ENCODE peak calls at places on chromosomes 11 and 22, in nine cellular contexts. E, S, Z, V, I, N, T, B and G are unnamed samples.

GRCh38 chr11:23123766-23124165 is 263.5 kb upstream of the CCDC179 start:
- DNase-seq in V (no peak), Z (no peak), S (no peak), I (peak; percentile 6), N (no peak), E (no peak), T (no peak), B (no peak), G (peak; percentile 31)

GRCh38 chr11:71499546-71499945 is 27.5 kb upstream of the KRTAP5-7 start:
- DNase-seq in N (no peak), Z (no peak), E (no peak), I (no peak), V (no peak), B (no peak), S (no peak), T (no peak), G (no peak)

GRCh38 chr22:32855023-32855756 is 53.7 kb downstream of the TIMP3 start:
- DNase-seq in V (no peak), Z (no peak), N (no peak), I (no peak), E (no peak), S (no peak), T (no peak), B (no peak), G (no peak)

GRCh38 chr11:18013790-18014507 is 1.1 kb upstream of the SERGEF start:
- DNase-seq in S (no peak), N (peak; percentile 24), T (no peak), Z (no peak), B (no peak), V (no peak), E (no peak), I (peak; percentile 10), G (no peak)

GRCh38 chr11:7898666-7899283 is 32.3 kb downstream of the OR10A6 start:
- DNase-seq in B (no peak), T (no peak), S (no peak), E (no peak), Z (no peak), N (no peak), I (no peak), V (no peak), G (no peak)

GRCh38 chr11:44537679-44538078 is 27.8 kb upstream of the CD82 start:
- DNase-seq in I (no peak), B (no peak), Z (no peak), S (no peak), V (no peak), T (no peak), E (no peak), N (no peak), G (no peak)

GRCh38 chr11:45859661-45860140 is 12.4 kb downstream of the CRY2 start:
- DNase-seq in I (peak; percentile 99), E (no peak), S (no peak), T (peak; percentile 95), B (peak; percentile 99), N (peak; percentile 62), Z (peak; percentile 93), V (no peak), G (peak; percentile 98)

GRCh38 chr22:22748297-22748743 is 103.9 kb downstream of the GGTLC2 start:
- DNase-seq in T (peak; percentile 73), N (peak; percentile 44), E (peak; percentile 69), V (no peak), S (no peak), I (peak; percentile 68), Z (no peak), B (peak; percentile 14), G (peak; percentile 43)

GRCh38 chr11:129699711-129700304 is 115.8 kb upstream of the TMEM45B start:
- DNase-seq in E (no peak), Z (no peak), S (no peak), T (no peak), I (no peak), N (no peak), V (no peak), B (no peak), G (no peak)

GRCh38 chr11:82906236-82906635 is 4.7 kb downstream of the DDIAS start:
- DNase-seq in Z (no peak), B (no peak), V (peak; percentile 13), S (no peak), N (peak; percentile 42), E (peak; percentile 54), T (no peak), I (peak; percentile 59), G (peak; percentile 19)

GRCh38 chr11:113401718-113402117 is 14.1 kb downstream of the ANKK1 start:
- DNase-seq in S (no peak), Z (peak; percentile 80), E (no peak), V (no peak), T (peak; percentile 72), N (no peak), B (no peak), I (no peak), G (peak; percentile 1)

GRCh38 chr11:118923721-118924587 is 1.8 kb downstream of the BCL9L start:
- DNase-seq in V (no peak), E (no peak), Z (no peak), I (no peak), T (no peak), B (no peak), S (no peak), N (no peak), G (no peak)

GRCh38 chr11:102846292-102846691 is 2.9 kb upstream of the MMP3 start:
- DNase-seq in T (no peak), N (no peak), B (no peak), E (no peak), S (no peak), V (no peak), Z (no peak), I (peak; percentile 37), G (peak; percentile 27)

GRCh38 chr11:71311176-71311925 is 59.0 kb upstream of the SHANK2 start:
- DNase-seq in B (no peak), S (no peak), T (no peak), Z (no peak), V (no peak), I (no peak), N (no peak), E (no peak), G (no peak)

GRCh38 chr11:73961321-73961720 is 10.5 kb downstream of the DNAJB13 start:
- DNase-seq in N (no peak), I (peak; percentile 10), V (no peak), S (no peak), E (no peak), B (no peak), T (no peak), Z (no peak), G (peak; percentile 60)

GRCh38 chr22:43592470-43592869 is 180.7 kb downstream of the MPPED1 start:
- DNase-seq in Z (no peak), I (peak; percentile 0), S (no peak), V (no peak), N (peak; percentile 78), T (no peak), E (no peak), B (no peak), G (no peak)
- TF ChIP-seq CTCF in Z (no peak), I (peak; percentile 8), S (peak; percentile 19), V (no peak), N (peak; percentile 69), T (no peak), E (no peak), B (peak; percentile 53), G (peak; percentile 21)

DNA sequence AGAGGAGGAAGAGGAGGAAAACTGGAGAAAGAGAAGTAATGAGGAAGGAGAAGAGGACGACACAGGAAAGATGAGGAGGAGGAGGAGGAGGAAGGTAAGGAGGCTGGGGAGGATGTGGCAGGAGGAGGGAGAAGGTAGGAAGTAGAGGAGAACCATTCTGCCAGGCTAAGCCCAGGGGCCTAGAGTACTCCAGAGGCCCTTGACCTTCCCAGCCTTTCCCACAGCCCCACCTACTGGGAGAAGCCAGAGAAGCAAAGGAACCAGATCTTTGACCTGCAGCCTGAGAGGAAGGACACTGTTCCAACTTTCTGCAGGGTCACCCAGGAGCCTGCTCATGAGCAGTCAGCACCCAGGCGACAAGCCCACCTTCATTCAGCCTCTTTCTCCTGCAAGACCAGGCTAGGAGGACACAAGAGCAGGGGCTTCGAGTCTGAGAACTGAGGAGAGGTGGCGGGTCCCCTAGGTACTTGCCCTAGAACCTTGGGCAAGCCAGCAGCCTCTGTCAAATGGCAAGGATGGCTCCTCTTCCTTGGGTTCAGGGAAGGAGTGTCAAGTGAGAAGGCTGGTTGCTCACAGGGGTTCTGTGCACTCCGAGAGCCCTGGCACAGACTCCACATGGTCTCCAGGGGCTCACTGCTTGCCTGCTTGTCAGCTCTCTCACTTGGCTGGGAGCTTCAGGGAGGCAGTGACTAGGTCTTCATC is 27.9 kb upstream of the OAF start:
- DNase-seq in Z (no peak), N (no peak), E (no peak), T (peak; percentile 72), B (no peak), I (peak; percentile 53), V (no peak), S (no peak), G (no peak)
- TF ChIP-seq CTCF in Z (peak; percentile 19), N (peak; percentile 36), E (peak; percentile 28), T (peak; percentile 24), B (peak; percentile 47), I (peak; percentile 47), V (peak; percentile 27), S (peak; percentile 80), G (peak; percentile 67)

GRCh38 chr11:69239320-69240040 is 54.5 kb upstream of the MYEOV start:
- DNase-seq in T (no peak), I (no peak), E (no peak), V (no peak), N (no peak), Z (no peak), B (no peak), S (no peak), G (no peak)

GRCh38 chr11:69241844-69242582 is 51.9 kb upstream of the MYEOV start:
- DNase-seq in E (no peak), B (peak; percentile 14), N (no peak), I (no peak), T (no peak), S (no peak), V (no peak), Z (no peak), G (no peak)

GRCh38 chr11:69241075-69241740 is 52.7 kb upstream of the MYEOV start:
- DNase-seq in N (no peak), Z (no peak), V (no peak), E (no peak), S (no peak), B (no peak), T (no peak), I (no peak), G (no peak)

GRCh38 chr11:69238562-69239319 is 55.2 kb upstream of the MYEOV start:
- DNase-seq in E (no peak), S (no peak), Z (no peak), B (no peak), T (no peak), N (no peak), I (no peak), V (peak; percentile 51), G (no peak)

GRCh38 chr11:69240332-69241074 is 53.5 kb upstream of the MYEOV start:
- DNase-seq in N (peak; percentile 42), B (no peak), I (peak; percentile 18), S (no peak), T (no peak), E (no peak), V (no peak), Z (no peak), G (peak; percentile 8)
- TF ChIP-seq CTCF in N (peak; percentile 48), B (peak; percentile 25), I (peak; percentile 41), S (no peak), T (no peak), E (peak; percentile 40), V (peak; percentile 31), Z (peak; percentile 32), G (peak; percentile 70)

GRCh38 chr11:64642876-64643257 is 51.8 kb downstream of the SLC22A12 start:
- DNase-seq in I (no peak), E (no peak), T (no peak), Z (no peak), S (no peak), V (no peak), N (peak; percentile 34), B (no peak), G (no peak)
- TF ChIP-seq CTCF in I (no peak), E (no peak), T (no peak), Z (no peak), S (no peak), V (no peak), N (no peak), B (no peak), G (no peak)